ENCODE peak calls at places on chromosomes 2 and 18, in six cellular contexts. M is hepatocyte; R is A549; H is cardiac muscle cell; P is CD8-positive, alpha-beta T cell; B is AG04449. A is an unnamed sample.

GRCh38 chr18:74155276-74155675 is 7.0 kb downstream of the TIMM21 start:
- DNase-seq in M (no peak), R (no peak), H (no peak), P (no peak), B (no peak), A (no peak)

GRCh38 chr2:10241641-10242430 is 60.9 kb upstream of the HPCAL1 start:
- DNase-seq in M (no peak), R (no peak), H (no peak), P (no peak), B (no peak), A (no peak)

GRCh38 chr2:20421336-20421987 is 25.4 kb upstream of the RHOB start:
- DNase-seq in M (no peak), R (no peak), H (no peak), P (no peak), B (no peak), A (no peak)

GRCh38 chr18:57741273-57741672 is 61.8 kb downstream of the ATP8B1 start:
- DNase-seq in M (no peak), R (no peak), H (no peak), P (no peak), B (no peak), A (no peak)

GRCh38 chr2:222358876-222359275 is 60.1 kb upstream of the PAX3 start:
- DNase-seq in M (no peak), R (no peak), H (no peak), P (no peak), B (no peak), A (no peak)

GRCh38 chr2:42804338-42804737 is 12.0 kb upstream of the HAAO start:
- DNase-seq in M (no peak), R (no peak), H (no peak), P (no peak), B (no peak), A (no peak)

GRCh38 chr2:72222829-72223564 is 75.3 kb upstream of the CYP26B1 start:
- DNase-seq in M (no peak), R (no peak), H (no peak), P (no peak), B (peak; percentile 63), A (no peak)

GRCh38 chr2:12502759-12503158 is 214.0 kb upstream of the TRIB2 start:
- DNase-seq in M (no peak), R (no peak), H (no peak), P (no peak), B (peak; percentile 37), A (no peak)

GRCh38 chr2:120942658-120943057 is 207.0 kb downstream of the GLI2 start:
- DNase-seq in M (no peak), R (no peak), H (no peak), P (no peak), B (no peak), A (no peak)

GRCh38 chr18:52427521-52428175 is 87.7 kb downstream of the DCC start:
- DNase-seq in M (no peak), R (no peak), H (no peak), P (no peak), B (no peak), A (no peak)
- H3K4me3 ChIP-seq in M (no peak overlapping the region), R (no peak overlapping the region), H (no peak overlapping the region), P (no peak overlapping the region), B (no peak overlapping the region), A (no peak overlapping the region)

DNA sequence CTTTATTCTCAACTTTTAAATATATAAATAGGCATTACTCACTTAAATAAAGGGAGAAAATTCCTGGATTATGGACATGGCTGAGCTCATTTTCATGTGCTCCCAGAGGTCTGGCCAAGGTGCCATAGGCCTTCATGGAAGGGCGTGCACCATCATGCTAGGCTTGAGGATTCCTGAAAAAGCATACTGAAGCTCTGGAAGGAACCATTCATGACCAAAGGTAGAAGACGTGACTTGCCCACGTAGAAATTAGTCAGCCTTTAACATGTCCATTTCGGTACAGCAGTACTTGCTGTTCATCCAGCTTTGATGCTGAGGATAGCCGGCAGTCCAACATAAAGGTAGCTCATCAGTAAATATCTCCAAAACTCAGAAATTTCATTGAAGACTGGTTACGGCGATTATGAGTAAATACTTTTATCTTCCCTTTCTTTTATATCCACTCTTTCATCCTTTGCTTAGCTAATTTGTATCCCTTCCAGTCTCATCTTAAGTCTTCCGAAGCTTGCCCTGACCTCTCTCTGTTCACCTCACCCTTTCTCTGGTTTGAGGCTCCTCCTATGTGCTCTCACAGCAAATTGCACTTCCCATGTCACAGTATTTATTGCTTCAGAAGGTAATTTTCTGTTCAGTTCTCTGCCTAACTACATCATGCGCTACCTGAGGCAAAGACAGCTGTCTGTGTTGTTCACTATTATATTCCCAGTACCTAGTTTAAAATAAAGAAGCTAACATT is 32.3 kb upstream of the ASNSD1 start:
- DNase-seq in M (no peak), R (no peak), H (no peak), P (no peak), B (no peak), A (no peak)
- TF ChIP-seq CTCF in M (peak; percentile 14), R (peak; percentile 11), H (peak; percentile 21), P (no peak), B (no peak), A (peak; percentile 15)

DNA sequence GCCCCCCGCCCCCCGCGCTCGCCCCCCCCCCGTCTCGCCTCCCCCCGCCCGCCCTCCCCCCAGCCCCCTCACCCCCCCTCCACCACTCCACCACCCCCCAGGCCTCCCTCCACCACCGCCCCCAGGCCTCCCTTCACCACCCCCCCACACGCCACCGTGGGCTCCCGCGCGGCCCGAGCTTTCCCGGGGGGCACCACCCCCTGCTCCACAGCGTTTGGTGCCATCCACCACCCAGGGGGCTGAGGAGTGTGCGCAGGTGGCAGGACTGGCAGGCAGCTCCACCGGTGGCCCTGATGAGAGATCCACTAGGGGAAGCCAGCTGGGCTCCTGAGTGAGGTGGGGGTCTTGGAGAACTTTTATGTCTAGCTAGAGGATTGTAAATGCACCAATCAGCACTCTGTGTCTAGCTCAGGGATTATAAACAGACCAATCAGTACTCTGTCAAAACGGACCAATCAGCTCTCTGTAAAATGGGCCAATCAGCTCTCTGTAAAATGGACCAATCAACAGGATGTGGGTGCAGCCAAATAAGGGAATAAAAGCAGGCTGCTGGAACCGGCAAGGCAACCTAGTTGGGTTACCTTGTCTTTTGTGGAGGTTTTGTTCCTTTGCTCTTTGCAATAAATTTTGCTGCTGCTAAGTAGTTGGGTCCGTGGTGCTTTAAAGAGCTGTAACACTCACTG is 43.0 kb upstream of the ITSN2 start:
- DNase-seq in M (no peak), R (no peak), H (no peak), P (no peak), B (no peak), A (no peak)
- H3K4me3 ChIP-seq in M (no peak overlapping the region), R (no peak overlapping the region), H (no peak overlapping the region), P (no peak overlapping the region), B (no peak overlapping the region), A (no peak overlapping the region)

GRCh38 chr2:8004250-8004681 is 677.6 kb upstream of the ID2 start:
- DNase-seq in M (peak; percentile 88), R (peak; percentile 47), H (no peak), P (no peak), B (peak; percentile 73), A (peak; percentile 30)

GRCh38 chr2:7999683-8000476 is 682.0 kb upstream of the ID2 start:
- DNase-seq in M (no peak), R (no peak), H (no peak), P (no peak), B (no peak), A (no peak)

GRCh38 chr2:8003462-8004075 is 678.3 kb upstream of the ID2 start:
- DNase-seq in M (peak; percentile 70), R (no peak), H (peak; percentile 30), P (no peak), B (peak; percentile 31), A (no peak)

GRCh38 chr2:8002765-8003393 is 679.0 kb upstream of the ID2 start:
- DNase-seq in M (no peak), R (no peak), H (no peak), P (no peak), B (no peak), A (no peak)

DNA sequence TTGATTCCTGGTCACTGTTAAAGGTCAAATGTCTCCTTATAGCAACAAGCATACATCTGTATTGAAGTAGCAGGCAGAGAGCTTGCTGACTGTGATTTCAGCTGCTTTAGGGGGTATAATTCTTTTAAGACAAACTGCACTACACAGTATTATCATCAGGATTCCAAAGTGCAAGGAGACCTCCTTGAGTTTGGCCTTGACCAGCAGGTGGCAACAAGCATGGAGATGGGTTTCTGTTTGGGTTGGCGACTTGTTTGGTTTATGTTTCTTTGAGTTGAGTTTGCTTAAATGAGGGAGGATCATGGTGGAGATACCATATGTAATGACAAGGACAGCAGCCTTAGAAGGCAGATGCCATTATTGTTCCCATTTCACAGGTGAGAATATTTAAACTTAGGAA is 681.0 kb upstream of the ID2 start:
- DNase-seq in M (no peak), R (peak; percentile 12), H (no peak), P (no peak), B (no peak), A (no peak)
- TF ChIP-seq CTCF in M (peak; percentile 23), R (peak; percentile 38), H (peak; percentile 25), P (no peak), B (no peak), A (peak; percentile 27)